ENCODE peak calls at places on chromosomes 6 and 20, in seven cellular contexts. P is CD4-positive, alpha-beta T cell; E is neural progenitor cell; M is Calu3; B is fibroblast of lung; R is mesothelial cell of epicardium; I is heart left ventricle. N is an unnamed sample.

GRCh38 chr6:159853735-159854134 is 37.1 kb upstream of the MAS1 start:
- DNase-seq in P (no peak), E (no peak), M (no peak), B (no peak), R (no peak), I (no peak), N (no peak)

GRCh38 chr6:20024316-20024673 is 187.1 kb downstream of the ID4 start:
- DNase-seq in P (no peak), E (no peak), M (no peak), B (no peak), R (no peak), I (no peak), N (no peak)

GRCh38 chr20:13723015-13723414 is 61.7 kb downstream of the ESF1 start:
- DNase-seq in P (no peak), E (peak), M (no peak), B (no peak), R (no peak), I (no peak), N (no peak)

GRCh38 chr6:138891255-138891986 is 95.5 kb downstream of the ECT2L start:
- DNase-seq in P (no peak), E (no peak), M (no peak), B (peak), R (no peak), I (no peak), N (no peak)

GRCh38 chr20:49979030-49979832 is 3.5 kb upstream of the SNAI1 start:
- DNase-seq in P (peak), E (peak), M (peak), B (peak), R (peak), I (peak), N (peak)

GRCh38 chr6:115982453-115982852 is 78.2 kb downstream of the FRK start:
- DNase-seq in P (no peak), E (no peak), M (no peak), B (no peak), R (no peak), I (no peak), N (no peak)

GRCh38 chr20:40868568-40869223 is 159.9 kb upstream of the TOP1 start:
- DNase-seq in P (no peak), E (no peak), M (no peak), B (peak), R (no peak), I (peak), N (no peak)

GRCh38 chr20:24634855-24635254 is 165.4 kb downstream of the SYNDIG1 start:
- DNase-seq in P (no peak), E (peak), M (no peak), B (peak), R (no peak), I (no peak), N (no peak)

GRCh38 chr6:148868314-148868713 is 121.5 kb downstream of the UST start:
- DNase-seq in P (no peak), E (no peak), M (no peak), B (peak), R (no peak), I (no peak), N (no peak)

GRCh38 chr6:39263299-39264037 is 34.2 kb upstream of the KCNK5 start:
- DNase-seq in P (no peak), E (no peak), M (no peak), B (no peak), R (no peak), I (no peak), N (no peak)

GRCh38 chr6:19873031-19873430 is 35.9 kb downstream of the ID4 start:
- DNase-seq in P (no peak), E (peak), M (peak), B (no peak), R (no peak), I (no peak), N (no peak)

GRCh38 chr6:46129301-46129633 is 522 bp upstream of the ENPP4 start:
- DNase-seq in P (no peak), E (no peak), M (no peak), B (no peak), R (no peak), I (no peak), N (no peak)

GRCh38 chr6:18226451-18226850 is 37.9 kb downstream of the DEK start:
- DNase-seq in P (no peak), E (no peak), M (no peak), B (peak), R (no peak), I (no peak), N (no peak)

GRCh38 chr20:32436142-32436861 is 78.2 kb downstream of the ASXL1 start:
- DNase-seq in P (no peak), E (no peak), M (no peak), B (no peak), R (peak), I (no peak), N (no peak)

GRCh38 chr20:32438331-32438858 is 80.3 kb downstream of the ASXL1 start:
- DNase-seq in P (no peak), E (no peak), M (no peak), B (no peak), R (peak), I (no peak), N (no peak)

GRCh38 chr20:32439132-32439829 is 81.2 kb downstream of the ASXL1 start:
- DNase-seq in P (no peak), E (no peak), M (no peak), B (peak), R (peak), I (no peak), N (peak)

GRCh38 chr20:32436968-32437367 is 78.8 kb downstream of the ASXL1 start:
- DNase-seq in P (no peak), E (no peak), M (no peak), B (no peak), R (peak), I (no peak), N (no peak)

DNA sequence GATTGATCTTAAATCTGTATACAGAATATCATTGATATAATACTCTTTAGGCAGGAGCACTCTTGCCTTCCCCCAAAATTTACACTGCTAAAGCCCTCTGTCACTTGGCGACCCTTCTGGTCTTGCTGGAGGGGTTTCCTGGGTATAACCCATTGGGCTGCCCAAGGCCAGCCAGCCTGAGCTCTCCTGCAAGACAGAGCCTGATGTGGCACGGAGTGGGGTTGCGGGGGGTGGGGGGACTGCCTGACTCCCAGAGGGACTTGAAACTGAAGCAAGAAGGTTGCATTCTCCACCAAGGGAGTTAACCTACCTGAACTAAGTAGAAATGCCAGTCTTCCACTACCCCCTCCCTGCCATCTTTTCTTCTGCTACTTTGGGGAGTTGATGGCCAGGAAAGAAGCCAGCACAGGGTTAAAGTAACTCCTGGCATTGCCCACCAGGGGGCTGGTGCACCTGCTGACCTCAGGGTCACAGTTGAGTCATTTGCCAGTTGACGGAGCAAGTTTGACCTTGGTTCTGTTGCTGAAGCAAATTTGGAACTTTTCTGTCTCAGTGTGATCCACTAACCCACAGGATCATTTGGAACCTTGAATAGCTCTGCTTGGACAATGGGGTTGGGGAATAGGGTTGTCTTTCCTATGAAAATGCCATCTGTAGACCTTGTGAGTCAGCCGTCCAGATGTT is 79.4 kb downstream of the ASXL1 start:
- DNase-seq in P (peak), E (no peak), M (no peak), B (no peak), R (peak), I (no peak), N (no peak)
- TF ChIP-seq CTCF in P (peak), E (peak), M (peak), B (peak), R (no peak), I (no peak), N (peak)

DNA sequence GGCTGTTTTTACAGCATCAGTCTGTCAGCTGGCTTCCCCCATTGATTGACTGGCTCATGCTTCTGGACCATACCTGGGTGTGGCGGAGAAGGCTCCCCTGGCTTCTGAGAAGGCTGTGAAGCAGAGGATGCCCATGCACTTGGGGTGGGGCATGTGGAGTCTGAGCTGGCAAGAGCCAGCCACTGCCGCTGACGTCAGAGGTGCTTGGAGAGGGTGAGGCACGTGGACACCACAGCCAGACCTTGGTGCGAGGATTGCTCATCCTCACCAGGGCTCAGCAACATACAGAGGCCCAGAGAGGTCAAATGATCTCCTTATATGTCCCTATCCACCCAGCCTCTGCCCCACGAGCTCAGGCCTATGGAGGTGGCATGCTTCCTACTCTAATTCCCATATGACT is 211.2 kb upstream of the PMEPA1 start:
- DNase-seq in P (no peak), E (no peak), M (no peak), B (no peak), R (no peak), I (no peak), N (no peak)
- TF ChIP-seq CTCF in P (no peak), E (no peak), M (no peak), B (no peak), R (no peak), I (no peak), N (no peak)

GRCh38 chr6:99819853-99820252 is 174.2 kb downstream of the MCHR2 start:
- DNase-seq in P (no peak), E (no peak), M (no peak), B (no peak), R (no peak), I (no peak), N (no peak)
- TF ChIP-seq CTCF in P (no peak), E (no peak), M (no peak), B (no peak), R (no peak), I (no peak), N (no peak)

GRCh38 chr20:5184684-5185083 is 57.9 kb downstream of the CDS2 start:
- DNase-seq in P (no peak), E (no peak), M (no peak), B (no peak), R (no peak), I (no peak), N (no peak)
- TF ChIP-seq CTCF in P (no peak), E (no peak), M (no peak), B (no peak), R (no peak), I (no peak), N (no peak)

GRCh38 chr6:17103715-17104114 is 1.9 kb downstream of the STMND1 start:
- DNase-seq in P (no peak), E (no peak), M (no peak), B (no peak), R (no peak), I (no peak), N (no peak)
- TF ChIP-seq CTCF in P (no peak), E (peak), M (no peak), B (peak), R (no peak), I (no peak), N (no peak)

DNA sequence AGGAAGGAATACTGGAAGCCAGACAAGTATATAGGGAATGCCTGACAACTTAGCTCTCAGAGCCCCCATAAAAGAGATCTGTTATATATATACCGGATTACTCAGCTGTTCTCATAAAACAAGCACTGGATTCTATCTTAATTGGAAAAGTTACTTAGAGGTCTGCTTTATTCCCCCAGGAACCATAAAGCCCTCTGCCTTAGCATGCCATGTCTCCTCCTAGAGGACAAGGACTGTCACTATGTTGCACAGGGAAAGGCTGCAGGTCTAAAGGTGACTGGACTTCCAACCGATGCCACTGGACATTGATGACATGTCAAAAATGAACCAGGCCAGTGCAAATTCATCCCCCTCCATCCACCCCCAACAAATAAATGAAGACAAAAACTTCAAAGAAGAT is 6.4 kb downstream of the EXOC2 start:
- DNase-seq in P (no peak), E (peak), M (no peak), B (no peak), R (no peak), I (no peak), N (no peak)
- TF ChIP-seq CTCF in P (no peak), E (peak), M (no peak), B (peak), R (no peak), I (peak), N (no peak)

DNA sequence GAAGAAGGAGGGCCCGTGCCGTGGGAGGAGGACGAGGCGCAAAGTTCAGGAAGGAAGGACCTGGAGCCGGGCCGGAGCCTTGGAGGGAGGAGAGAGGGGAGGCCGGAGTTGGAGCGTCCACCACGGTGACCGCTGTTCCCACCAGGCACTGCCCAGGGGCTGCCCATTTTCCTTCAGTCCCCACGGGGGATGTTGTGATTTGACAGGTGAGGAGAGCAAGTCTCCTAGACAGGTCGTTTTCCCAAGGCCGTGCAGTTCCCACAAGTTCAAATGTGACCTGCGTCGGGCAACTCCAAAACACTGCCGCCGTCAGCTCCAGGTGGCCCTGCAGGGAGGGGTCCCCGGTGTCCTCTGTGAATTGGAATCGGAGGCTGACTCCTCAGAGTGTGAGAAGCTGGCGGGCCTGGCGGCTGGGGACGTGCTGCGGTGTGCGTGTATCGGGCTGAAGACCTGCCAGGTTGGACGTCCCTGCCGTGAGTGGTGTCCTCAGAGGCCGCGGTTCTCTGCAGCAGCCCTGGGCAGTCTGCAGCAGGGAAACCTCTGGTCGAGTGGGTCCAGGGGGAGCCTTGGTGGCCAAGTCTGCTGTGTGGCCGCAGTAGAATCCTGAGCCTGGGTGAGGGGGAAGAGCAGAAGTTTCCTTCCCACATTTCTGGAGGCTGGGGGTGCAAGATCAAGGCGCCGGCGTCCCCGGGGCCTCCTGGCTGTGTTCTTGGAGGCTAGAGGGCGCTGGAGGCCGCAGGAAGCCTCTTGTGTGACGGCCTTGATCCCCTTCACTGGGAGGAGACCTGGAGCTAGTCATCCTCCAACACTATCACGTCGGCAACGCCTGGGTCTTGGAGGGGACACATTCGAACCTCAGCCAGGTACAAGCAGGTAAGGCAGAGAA is 115.0 kb upstream of the FRMD1 start:
- DNase-seq in P (peak), E (peak), M (no peak), B (no peak), R (no peak), I (peak), N (no peak)
- TF ChIP-seq CTCF in P (no peak), E (peak), M (no peak), B (no peak), R (no peak), I (no peak), N (no peak)

N was measured in transverse colon.